ENCODE peak calls at places on chromosome 1, in ten cellular contexts. C is adrenal gland, R is astrocyte of the spinal cord, S is OCI-LY7, A is thoracic aorta, L is epithelial cell of esophagus, P is DMS79 treated with DMSO at 0.1 percent for 48 hours, Z is esophagus squamous epithelium, K is endothelial cell, F is posterior vena cava. E is an unnamed sample.

GRCh38 chr1:202349263-202349928 is 897 bp downstream of the PPP1R12B start:
- DNase-seq in S (peak; percentile 23), K (no peak), R (peak; percentile 70), P (peak; percentile 24), L (peak; percentile 20), A (no peak), F (peak; percentile 84), C (peak; percentile 45), Z (no peak), E (no peak)

GRCh38 chr1:68276448-68276847 is 44.1 kb upstream of the WLS start:
- DNase-seq in K (no peak), L (no peak), R (no peak), A (no peak), P (no peak), S (no peak), Z (no peak), C (no peak), F (no peak), E (no peak)

GRCh38 chr1:85396194-85396593 is 68.8 kb downstream of the DDAH1 start:
- DNase-seq in L (no peak), C (no peak), S (no peak), A (no peak), K (no peak), R (no peak), F (no peak), P (no peak), Z (no peak), E (no peak)

GRCh38 chr1:27521336-27522147 is 31.6 kb upstream of the WASF2 start:
- DNase-seq in Z (no peak), K (no peak), C (peak; percentile 63), R (no peak), A (no peak), L (no peak), P (no peak), F (peak; percentile 85), S (no peak), E (no peak)

GRCh38 chr1:154272999-154273563 is 652 bp downstream of the HAX1 start:
- DNase-seq in Z (no peak), P (no peak), K (no peak), A (no peak), L (no peak), S (no peak), C (no peak), R (no peak), F (no peak), E (no peak)

GRCh38 chr1:1330366-1331067 is 563 bp upstream of the TAS1R3 start:
- DNase-seq in A (no peak), P (no peak), L (no peak), Z (no peak), R (no peak), S (no peak), C (no peak), F (no peak), K (no peak), E (no peak)

GRCh38 chr1:156920233-156921052 is at the start of gene LRRC71:
- DNase-seq in P (no peak), F (peak; percentile 93), K (peak; percentile 98), A (no peak), L (peak; percentile 73), S (no peak), C (peak; percentile 67), Z (no peak), R (peak; percentile 75), E (peak; percentile 85)

GRCh38 chr1:109488201-109488600 is 4.5 kb downstream of the ATXN7L2 start:
- DNase-seq in R (no peak), K (no peak), C (no peak), S (no peak), F (no peak), P (no peak), Z (no peak), A (no peak), L (no peak), E (no peak)

GRCh38 chr1:22529901-22530621 is 33.2 kb upstream of the EPHA8 start:
- DNase-seq in A (no peak), Z (no peak), C (no peak), L (no peak), P (no peak), K (no peak), F (peak; percentile 81), S (no peak), R (no peak), E (no peak)